ENCODE peak calls at places on chromosomes 13 and 19, in seven cellular contexts. A, G, P, B, Y, S and W are unnamed samples.

GRCh38 chr19:39411832-39412099 is 703 bp upstream of the PLEKHG2 start:
- DNase-seq in A (peak), G (peak), P (peak), B (peak), Y (peak), S (peak), W (no peak)

GRCh38 chr13:110405597-110406450 is 98.7 kb downstream of the COL4A2 start:
- DNase-seq in A (no peak), G (no peak), P (no peak), B (peak), Y (peak), S (no peak), W (no peak)

GRCh38 chr13:79309690-79310089 is 96.4 kb downstream of the RBM26 start:
- DNase-seq in A (no peak), G (no peak), P (no peak), B (no peak), Y (no peak), S (no peak), W (no peak)

GRCh38 chr13:31236211-31236786 is 36.5 kb downstream of the B3GLCT start:
- DNase-seq in A (no peak), G (peak), P (peak), B (peak), Y (peak), S (no peak), W (no peak)

GRCh38 chr19:10612515-10613119 is 12.7 kb upstream of the SLC44A2 start:
- DNase-seq in A (peak), G (no peak), P (no peak), B (no peak), Y (peak), S (no peak), W (no peak)

GRCh38 chr19:47615714-47616113 is 6.8 kb downstream of the BICRA start:
- DNase-seq in A (no peak), G (no peak), P (no peak), B (no peak), Y (no peak), S (no peak), W (no peak)

GRCh38 chr13:79874396-79875360 is 393.7 kb downstream of the NDFIP2 start:
- DNase-seq in A (no peak), G (no peak), P (no peak), B (no peak), Y (peak), S (no peak), W (no peak)

GRCh38 chr13:73767747-73768315 is 366.4 kb downstream of the KLF12 start:
- DNase-seq in A (no peak), G (peak), P (peak), B (peak), Y (no peak), S (no peak), W (no peak)

GRCh38 chr19:36266375-36266961 is 51.6 kb downstream of the ZNF146 start:
- DNase-seq in A (peak), G (no peak), P (no peak), B (no peak), Y (no peak), S (no peak), W (no peak)